ENCODE peak calls at places on chromosomes 12 and 14, in six cellular contexts. One of them, this sample, is unnamed.

GRCh38 chr12:116939734-116940133 is 29.0 kb downstream of the FBXW8 start:
- DNase-seq in mammary epithelial cell: no peak
- DNase-seq in H9: no peak
- DNase-seq in esophagus squamous epithelium: no peak
- DNase-seq in neural progenitor cell: no peak
- DNase-seq in stimulated activated naive CD8-positive, alpha-beta T cell treated with anti-CD3 and anti-CD28 coated beads, Interleukin-15, Interleukin-2, amounts not matched to agents 100 U/mL and 50 U/mL, for 24 hours: no peak
- DNase-seq in this sample: no peak

GRCh38 chr12:9926876-9927275 is 5.3 kb downstream of the CLEC2A start:
- DNase-seq in mammary epithelial cell: no peak
- DNase-seq in H9: no peak
- DNase-seq in esophagus squamous epithelium: no peak
- DNase-seq in neural progenitor cell: no peak
- DNase-seq in stimulated activated naive CD8-positive, alpha-beta T cell treated with anti-CD3 and anti-CD28 coated beads, Interleukin-15, Interleukin-2, amounts not matched to agents 100 U/mL and 50 U/mL, for 24 hours: no peak
- DNase-seq in this sample: no peak

GRCh38 chr14:96053600-96054381 is 14.6 kb downstream of the C14orf132 start:
- DNase-seq in mammary epithelial cell: peak
- DNase-seq in H9: no peak
- DNase-seq in esophagus squamous epithelium: no peak
- DNase-seq in neural progenitor cell: no peak
- DNase-seq in stimulated activated naive CD8-positive, alpha-beta T cell treated with anti-CD3 and anti-CD28 coated beads, Interleukin-15, Interleukin-2, amounts not matched to agents 100 U/mL and 50 U/mL, for 24 hours: no peak
- DNase-seq in this sample: peak

GRCh38 chr12:100956311-100956852 is 161.8 kb downstream of the ANO4 start:
- DNase-seq in mammary epithelial cell: no peak
- DNase-seq in H9: no peak
- DNase-seq in esophagus squamous epithelium: no peak
- DNase-seq in neural progenitor cell: no peak
- DNase-seq in stimulated activated naive CD8-positive, alpha-beta T cell treated with anti-CD3 and anti-CD28 coated beads, Interleukin-15, Interleukin-2, amounts not matched to agents 100 U/mL and 50 U/mL, for 24 hours: no peak
- DNase-seq in this sample: no peak

GRCh38 chr12:69057742-69058141 is 124.8 kb upstream of the CPM start:
- DNase-seq in mammary epithelial cell: no peak
- DNase-seq in H9: no peak
- DNase-seq in esophagus squamous epithelium: no peak
- DNase-seq in neural progenitor cell: no peak
- DNase-seq in stimulated activated naive CD8-positive, alpha-beta T cell treated with anti-CD3 and anti-CD28 coated beads, Interleukin-15, Interleukin-2, amounts not matched to agents 100 U/mL and 50 U/mL, for 24 hours: no peak
- DNase-seq in this sample: no peak

GRCh38 chr14:93207468-93208308 is 632 bp downstream of the UBR7 start:
- DNase-seq in mammary epithelial cell: peak
- DNase-seq in H9: no peak
- DNase-seq in esophagus squamous epithelium: no peak
- DNase-seq in neural progenitor cell: peak
- DNase-seq in stimulated activated naive CD8-positive, alpha-beta T cell treated with anti-CD3 and anti-CD28 coated beads, Interleukin-15, Interleukin-2, amounts not matched to agents 100 U/mL and 50 U/mL, for 24 hours: peak
- DNase-seq in this sample: no peak

GRCh38 chr14:52299692-52300278 is 14.3 kb upstream of the PTGER2 start:
- DNase-seq in mammary epithelial cell: peak
- DNase-seq in H9: no peak
- DNase-seq in esophagus squamous epithelium: no peak
- DNase-seq in neural progenitor cell: peak
- DNase-seq in stimulated activated naive CD8-positive, alpha-beta T cell treated with anti-CD3 and anti-CD28 coated beads, Interleukin-15, Interleukin-2, amounts not matched to agents 100 U/mL and 50 U/mL, for 24 hours: no peak
- DNase-seq in this sample: no peak

GRCh38 chr12:64824130-64824499 is 332 bp upstream of the TBC1D30 start:
- DNase-seq in mammary epithelial cell: no peak
- DNase-seq in H9: no peak
- DNase-seq in esophagus squamous epithelium: no peak
- DNase-seq in neural progenitor cell: no peak
- DNase-seq in stimulated activated naive CD8-positive, alpha-beta T cell treated with anti-CD3 and anti-CD28 coated beads, Interleukin-15, Interleukin-2, amounts not matched to agents 100 U/mL and 50 U/mL, for 24 hours: peak
- DNase-seq in this sample: no peak

GRCh38 chr14:67680941-67681340 is 6.5 kb upstream of the VTI1B start:
- DNase-seq in mammary epithelial cell: no peak
- DNase-seq in H9: no peak
- DNase-seq in esophagus squamous epithelium: no peak
- DNase-seq in neural progenitor cell: no peak
- DNase-seq in stimulated activated naive CD8-positive, alpha-beta T cell treated with anti-CD3 and anti-CD28 coated beads, Interleukin-15, Interleukin-2, amounts not matched to agents 100 U/mL and 50 U/mL, for 24 hours: no peak
- DNase-seq in this sample: no peak

GRCh38 chr14:63878052-63878451 is 25.2 kb downstream of the SYNE2 start:
- DNase-seq in mammary epithelial cell: no peak
- DNase-seq in H9: no peak
- DNase-seq in esophagus squamous epithelium: no peak
- DNase-seq in neural progenitor cell: no peak
- DNase-seq in stimulated activated naive CD8-positive, alpha-beta T cell treated with anti-CD3 and anti-CD28 coated beads, Interleukin-15, Interleukin-2, amounts not matched to agents 100 U/mL and 50 U/mL, for 24 hours: no peak
- DNase-seq in this sample: no peak

GRCh38 chr14:71320734-71321555 is 413.7 kb downstream of the PCNX1 start:
- DNase-seq in mammary epithelial cell: peak
- DNase-seq in H9: peak
- DNase-seq in esophagus squamous epithelium: no peak
- DNase-seq in neural progenitor cell: peak
- DNase-seq in stimulated activated naive CD8-positive, alpha-beta T cell treated with anti-CD3 and anti-CD28 coated beads, Interleukin-15, Interleukin-2, amounts not matched to agents 100 U/mL and 50 U/mL, for 24 hours: peak
- DNase-seq in this sample: peak

GRCh38 chr12:4270670-4271432 is 2.7 kb upstream of the CCND2 start:
- DNase-seq in mammary epithelial cell: no peak
- DNase-seq in H9: peak
- DNase-seq in esophagus squamous epithelium: no peak
- DNase-seq in neural progenitor cell: peak
- DNase-seq in stimulated activated naive CD8-positive, alpha-beta T cell treated with anti-CD3 and anti-CD28 coated beads, Interleukin-15, Interleukin-2, amounts not matched to agents 100 U/mL and 50 U/mL, for 24 hours: peak
- DNase-seq in this sample: peak

GRCh38 chr12:50099302-50100008 is 4.4 kb upstream of the GPD1 start:
- DNase-seq in mammary epithelial cell: peak
- DNase-seq in H9: no peak
- DNase-seq in esophagus squamous epithelium: no peak
- DNase-seq in neural progenitor cell: no peak
- DNase-seq in stimulated activated naive CD8-positive, alpha-beta T cell treated with anti-CD3 and anti-CD28 coated beads, Interleukin-15, Interleukin-2, amounts not matched to agents 100 U/mL and 50 U/mL, for 24 hours: no peak
- DNase-seq in this sample: no peak

GRCh38 chr14:105147701-105148603 is 20.6 kb downstream of the JAG2 start:
- DNase-seq in mammary epithelial cell: no peak
- DNase-seq in H9: no peak
- DNase-seq in esophagus squamous epithelium: no peak
- DNase-seq in neural progenitor cell: no peak
- DNase-seq in stimulated activated naive CD8-positive, alpha-beta T cell treated with anti-CD3 and anti-CD28 coated beads, Interleukin-15, Interleukin-2, amounts not matched to agents 100 U/mL and 50 U/mL, for 24 hours: no peak
- DNase-seq in this sample: peak

GRCh38 chr12:102407776-102408486 is 72.4 kb downstream of the IGF1 start:
- DNase-seq in mammary epithelial cell: no peak
- DNase-seq in H9: no peak
- DNase-seq in esophagus squamous epithelium: no peak
- DNase-seq in neural progenitor cell: no peak
- DNase-seq in stimulated activated naive CD8-positive, alpha-beta T cell treated with anti-CD3 and anti-CD28 coated beads, Interleukin-15, Interleukin-2, amounts not matched to agents 100 U/mL and 50 U/mL, for 24 hours: no peak
- DNase-seq in this sample: no peak

GRCh38 chr12:68352067-68352466 is 19.9 kb upstream of the MDM1 start:
- DNase-seq in mammary epithelial cell: no peak
- DNase-seq in H9: no peak
- DNase-seq in esophagus squamous epithelium: no peak
- DNase-seq in neural progenitor cell: no peak
- DNase-seq in stimulated activated naive CD8-positive, alpha-beta T cell treated with anti-CD3 and anti-CD28 coated beads, Interleukin-15, Interleukin-2, amounts not matched to agents 100 U/mL and 50 U/mL, for 24 hours: no peak
- DNase-seq in this sample: no peak

GRCh38 chr12:15823360-15824128 is 34.4 kb upstream of the EPS8 start:
- DNase-seq in mammary epithelial cell: no peak
- DNase-seq in H9: no peak
- DNase-seq in esophagus squamous epithelium: no peak
- DNase-seq in neural progenitor cell: peak
- DNase-seq in stimulated activated naive CD8-positive, alpha-beta T cell treated with anti-CD3 and anti-CD28 coated beads, Interleukin-15, Interleukin-2, amounts not matched to agents 100 U/mL and 50 U/mL, for 24 hours: no peak
- DNase-seq in this sample: no peak

GRCh38 chr14:82422186-82422585 is 888.5 kb upstream of the SEL1L start:
- DNase-seq in mammary epithelial cell: no peak
- DNase-seq in H9: no peak
- DNase-seq in esophagus squamous epithelium: no peak
- DNase-seq in neural progenitor cell: no peak
- DNase-seq in stimulated activated naive CD8-positive, alpha-beta T cell treated with anti-CD3 and anti-CD28 coated beads, Interleukin-15, Interleukin-2, amounts not matched to agents 100 U/mL and 50 U/mL, for 24 hours: no peak
- DNase-seq in this sample: no peak

GRCh38 chr12:4402996-4403395 is 23.5 kb upstream of the FGF23 start:
- DNase-seq in mammary epithelial cell: no peak
- DNase-seq in H9: no peak
- DNase-seq in esophagus squamous epithelium: no peak
- DNase-seq in neural progenitor cell: no peak
- DNase-seq in stimulated activated naive CD8-positive, alpha-beta T cell treated with anti-CD3 and anti-CD28 coated beads, Interleukin-15, Interleukin-2, amounts not matched to agents 100 U/mL and 50 U/mL, for 24 hours: no peak
- DNase-seq in this sample: no peak